ENCODE peak calls at places on chromosome 21, in ten cellular contexts. I is tibial nerve; Y is Ammon's horn; L is BJ; T is colonic mucosa; B is HCEC 1CT; W is SK-N-SH; V is iris pigment epithelial cell; M is stimulated activated effector memory CD8-positive, alpha-beta T cell treated with anti-CD3 and anti-CD28 coated beads, Interleukin-12 subunit alpha, Interleukin-12 subunit beta, amount 100 ng/mL, for 72 hours; D is epithelial cell of esophagus. Q is an unnamed sample.

GRCh38 chr21:38920631-38921398 is 115.1 kb downstream of the ETS2 start:
- DNase-seq in I (no peak), Y (no peak), L (peak; percentile 63), T (no peak), B (peak; percentile 75), W (no peak), V (peak; percentile 76), M (no peak), D (no peak), Q (peak; percentile 78)

GRCh38 chr21:34640858-34641257 is 25.9 kb upstream of the RCAN1 start:
- DNase-seq in I (no peak), Y (no peak), L (peak; percentile 47), T (no peak), B (peak; percentile 69), W (no peak), V (peak; percentile 90), M (no peak), D (peak; percentile 61), Q (peak; percentile 83)

GRCh38 chr21:17387030-17387617 is 125.7 kb upstream of the CXADR start:
- DNase-seq in I (no peak), Y (peak; percentile 73), L (no peak), T (peak; percentile 72), B (peak; percentile 35), W (peak; percentile 52), V (peak; percentile 53), M (peak; percentile 51), D (peak; percentile 70), Q (peak; percentile 84)

GRCh38 chr21:39400173-39400572 is 45.4 kb downstream of the LCA5L start:
- DNase-seq in I (no peak), Y (no peak), L (no peak), T (no peak), B (no peak), W (no peak), V (no peak), M (no peak), D (peak; percentile 34), Q (no peak)

GRCh38 chr21:43916691-43917514 is 51.9 kb downstream of the AGPAT3 start:
- DNase-seq in I (no peak), Y (no peak), L (no peak), T (no peak), B (no peak), W (no peak), V (no peak), M (peak; percentile 76), D (no peak), Q (no peak)

GRCh38 chr21:42793774-42794173 is 85.6 kb downstream of the WDR4 start:
- DNase-seq in I (no peak), Y (no peak), L (no peak), T (no peak), B (no peak), W (no peak), V (no peak), M (no peak), D (no peak), Q (no peak)

GRCh38 chr21:44836666-44837471 is 19.0 kb upstream of the SUMO3 start:
- DNase-seq in I (no peak), Y (peak; percentile 42), L (no peak), T (no peak), B (peak; percentile 32), W (no peak), V (peak; percentile 26), M (no peak), D (peak; percentile 62), Q (peak; percentile 35)

GRCh38 chr21:37619464-37619974 is 252.9 kb downstream of the DYRK1A start:
- DNase-seq in I (no peak), Y (peak; percentile 9), L (no peak), T (no peak), B (no peak), W (no peak), V (no peak), M (no peak), D (peak; percentile 93), Q (no peak)

GRCh38 chr21:42923553-42924432 is 1.6 kb downstream of the ERVH48-1 start:
- DNase-seq in I (peak; percentile 54), Y (peak; percentile 88), L (peak; percentile 40), T (peak; percentile 87), B (peak; percentile 84), W (peak; percentile 81), V (peak; percentile 80), M (peak; percentile 82), D (peak; percentile 86), Q (peak; percentile 96)

GRCh38 chr21:41396452-41397107 is 29.5 kb upstream of the MX1 start:
- DNase-seq in I (no peak), Y (peak; percentile 35), L (no peak), T (peak; percentile 62), B (no peak), W (no peak), V (no peak), M (no peak), D (peak; percentile 58), Q (peak; percentile 48)

GRCh38 chr21:46500224-46500861 is 41.7 kb downstream of the DIP2A start:
- DNase-seq in I (no peak), Y (no peak), L (no peak), T (no peak), B (peak; percentile 38), W (no peak), V (peak; percentile 48), M (no peak), D (peak; percentile 27), Q (peak; percentile 85)

GRCh38 chr21:35266546-35266945 is 217.4 kb upstream of the RUNX1 start:
- DNase-seq in I (no peak), Y (no peak), L (no peak), T (no peak), B (no peak), W (no peak), V (peak; percentile 36), M (no peak), D (peak; percentile 83), Q (no peak)

GRCh38 chr21:41065539-41065938 is 102.4 kb upstream of the BACE2 start:
- DNase-seq in I (no peak), Y (no peak), L (peak; percentile 21), T (no peak), B (no peak), W (peak; percentile 25), V (no peak), M (no peak), D (no peak), Q (no peak)

GRCh38 chr21:43308511-43309283 is 118.2 kb downstream of the SIK1 start:
- DNase-seq in I (no peak), Y (no peak), L (no peak), T (no peak), B (no peak), W (no peak), V (no peak), M (no peak), D (no peak), Q (no peak)

GRCh38 chr21:45347048-45347711 is 57.8 kb upstream of the COL18A1 start:
- DNase-seq in I (no peak), Y (no peak), L (no peak), T (no peak), B (no peak), W (peak; percentile 63), V (no peak), M (no peak), D (no peak), Q (peak; percentile 45)

GRCh38 chr21:32917392-32918135 is 108.2 kb upstream of the OLIG2 start:
- DNase-seq in I (no peak), Y (peak; percentile 60), L (no peak), T (no peak), B (no peak), W (no peak), V (no peak), M (no peak), D (no peak), Q (no peak)

GRCh38 chr21:33688343-33688742 is 46.0 kb downstream of the ITSN1 start:
- DNase-seq in I (no peak), Y (no peak), L (peak; percentile 58), T (no peak), B (no peak), W (no peak), V (no peak), M (no peak), D (no peak), Q (no peak)

GRCh38 chr21:34942911-34943310 is 106.2 kb downstream of the RUNX1 start:
- DNase-seq in I (no peak), Y (no peak), L (no peak), T (no peak), B (no peak), W (no peak), V (no peak), M (peak; percentile 69), D (no peak), Q (no peak)

GRCh38 chr21:46401186-46401910 is 57.3 kb upstream of the DIP2A start:
- DNase-seq in I (no peak), Y (no peak), L (no peak), T (no peak), B (no peak), W (no peak), V (no peak), M (no peak), D (no peak), Q (no peak)

GRCh38 chr21:41769933-41770332 is 3.1 kb upstream of the RIPK4 start:
- DNase-seq in I (no peak), Y (no peak), L (no peak), T (no peak), B (no peak), W (no peak), V (no peak), M (no peak), D (no peak), Q (no peak)

GRCh38 chr21:44449473-44450363 is 5.6 kb upstream of the LRRC3 start:
- DNase-seq in I (no peak), Y (no peak), L (no peak), T (no peak), B (no peak), W (peak; percentile 91), V (no peak), M (no peak), D (no peak), Q (no peak)